ENCODE peak calls at places on chromosomes 3 and 15, in seven cellular contexts. O is IMR-90, R is vagina, S is pancreas, Q is SJSA1, U is left ventricle myocardium inferior, L is right lobe of liver. M is an unnamed sample.

GRCh38 chr3:155960060-155960459 is 89.6 kb downstream of the GMPS start:
- DNase-seq in O (peak; percentile 92), R (no peak), S (no peak), Q (no peak), U (no peak), L (no peak), M (no peak)

GRCh38 chr3:66492672-66493071 is 8.2 kb downstream of the LRIG1 start:
- DNase-seq in O (no peak), R (no peak), S (peak; percentile 69), Q (no peak), U (no peak), L (no peak), M (no peak)

GRCh38 chr3:52302426-52303185 is 13.5 kb upstream of the DNAH1 start:
- DNase-seq in O (no peak), R (no peak), S (no peak), Q (no peak), U (no peak), L (no peak), M (no peak)

GRCh38 chr3:46091046-46091445 is 63.8 kb upstream of the XCR1 start:
- DNase-seq in O (no peak), R (no peak), S (no peak), Q (no peak), U (no peak), L (no peak), M (no peak)

GRCh38 chr3:94360982-94361381 is 298.1 kb downstream of the NSUN3 start:
- DNase-seq in O (no peak), R (no peak), S (peak; percentile 8), Q (no peak), U (peak; percentile 42), L (no peak), M (no peak)

GRCh38 chr3:66554178-66554577 is 53.4 kb upstream of the LRIG1 start:
- DNase-seq in O (peak; percentile 65), R (no peak), S (no peak), Q (no peak), U (no peak), L (no peak), M (no peak)

GRCh38 chr3:185760091-185760490 is 64.8 kb downstream of the IGF2BP2 start:
- DNase-seq in O (no peak), R (no peak), S (no peak), Q (no peak), U (no peak), L (no peak), M (no peak)

GRCh38 chr3:127015282-127016042 is 32.5 kb downstream of the PLXNA1 start:
- DNase-seq in O (no peak), R (no peak), S (no peak), Q (no peak), U (no peak), L (no peak), M (peak; percentile 64)

GRCh38 chr15:88681610-88682221 is 42.9 kb downstream of the ISG20 start:
- DNase-seq in O (no peak), R (peak; percentile 67), S (peak; percentile 54), Q (no peak), U (no peak), L (peak; percentile 49), M (peak; percentile 51)

GRCh38 chr15:23572844-23573243 is 7.4 kb downstream of the MKRN3 start:
- DNase-seq in O (no peak), R (no peak), S (no peak), Q (no peak), U (no peak), L (no peak), M (no peak)

GRCh38 chr3:186847437-186847836 is 4.9 kb downstream of the ADIPOQ start:
- DNase-seq in O (no peak), R (no peak), S (no peak), Q (no peak), U (no peak), L (no peak), M (no peak)

GRCh38 chr3:105260385-105260784 is 106.3 kb upstream of the ALCAM start:
- DNase-seq in O (no peak), R (no peak), S (no peak), Q (no peak), U (no peak), L (no peak), M (no peak)

GRCh38 chr3:46881819-46882376 is 4.4 kb downstream of the PTH1R start:
- DNase-seq in O (no peak), R (no peak), S (no peak), Q (no peak), U (peak; percentile 46), L (no peak), M (peak; percentile 89)

GRCh38 chr3:188819939-188820338 is 351.8 kb upstream of the TPRG1 start:
- DNase-seq in O (peak; percentile 35), R (no peak), S (no peak), Q (no peak), U (no peak), L (no peak), M (no peak)

GRCh38 chr3:182121424-182121823 is 409.7 kb downstream of the SOX2 start:
- DNase-seq in O (no peak), R (no peak), S (no peak), Q (no peak), U (no peak), L (no peak), M (peak; percentile 9)

GRCh38 chr15:64112904-64113303 is 17.1 kb downstream of the SNX1 start:
- DNase-seq in O (peak; percentile 52), R (no peak), S (no peak), Q (no peak), U (no peak), L (no peak), M (no peak)

GRCh38 chr3:162338514-162338913 is 841.9 kb downstream of the OTOL1 start:
- DNase-seq in O (peak; percentile 4), R (no peak), S (no peak), Q (no peak), U (no peak), L (no peak), M (no peak)

GRCh38 chr15:45884755-45885445 is 250.1 kb downstream of the SQOR start:
- DNase-seq in O (no peak), R (no peak), S (peak; percentile 15), Q (no peak), U (no peak), L (no peak), M (no peak)

GRCh38 chr15:60798821-60799220 is 319.9 kb upstream of the ICE2 start:
- DNase-seq in O (peak; percentile 79), R (no peak), S (no peak), Q (no peak), U (no peak), L (no peak), M (no peak)

GRCh38 chr3:128559486-128560225 is 66.7 kb upstream of the GATA2 start:
- DNase-seq in O (peak; percentile 17), R (no peak), S (no peak), Q (no peak), U (no peak), L (no peak), M (peak; percentile 77)

GRCh38 chr3:11370134-11370533 is 97.9 kb downstream of the ATG7 start:
- DNase-seq in O (no peak), R (no peak), S (no peak), Q (no peak), U (no peak), L (no peak), M (no peak)

GRCh38 chr3:149958171-149958796 is 12.4 kb downstream of the PFN2 start:
- DNase-seq in O (no peak), R (no peak), S (no peak), Q (no peak), U (no peak), L (no peak), M (no peak)

GRCh38 chr3:193730498-193730897 is 137.5 kb downstream of the OPA1 start:
- DNase-seq in O (no peak), R (no peak), S (no peak), Q (no peak), U (no peak), L (no peak), M (no peak)

GRCh38 chr3:111484666-111485065 is 57.3 kb upstream of the CD96 start:
- DNase-seq in O (peak; percentile 62), R (no peak), S (no peak), Q (no peak), U (no peak), L (no peak), M (no peak)

GRCh38 chr3:189529468-189529867 is 101.7 kb upstream of the TP63 start:
- DNase-seq in O (no peak), R (no peak), S (no peak), Q (no peak), U (no peak), L (no peak), M (no peak)

GRCh38 chr15:73945109-73945508 is 18.8 kb downstream of the LOXL1 start:
- DNase-seq in O (no peak), R (no peak), S (no peak), Q (no peak), U (no peak), L (no peak), M (no peak)
- H3K36me3 ChIP-seq in O (peaks cover 59% of the 10 kb centered on the region), R (no peaks in the 10 kb centered on the region), S (no peaks in the 10 kb centered on the region), Q (no peaks in the 10 kb centered on the region), U (peaks cover 14% of the 10 kb centered on the region), L (no peaks in the 10 kb centered on the region), M (no peaks in the 10 kb centered on the region)

DNA sequence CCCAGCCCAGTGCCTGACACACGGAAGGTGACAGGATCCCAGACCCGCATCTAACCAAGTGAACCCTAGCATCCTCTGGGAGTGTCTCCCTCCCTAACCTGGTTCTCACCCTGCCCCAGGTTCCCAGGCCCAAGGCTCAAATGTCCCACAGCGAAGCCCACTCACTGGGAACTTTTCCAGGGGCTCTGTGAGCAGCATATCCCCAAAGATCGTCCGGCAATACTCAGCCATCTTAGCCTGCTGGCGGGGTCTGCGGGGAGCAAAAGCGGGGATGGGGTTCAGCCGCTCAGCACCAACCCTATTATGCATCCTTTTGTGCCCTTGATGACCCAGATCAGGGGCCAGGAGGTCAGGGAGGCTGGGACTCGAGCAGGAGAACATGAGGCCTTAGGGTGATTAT is 10.4 kb downstream of the PLCB2 start:
- DNase-seq in O (no peak), R (no peak), S (no peak), Q (no peak), U (no peak), L (peak; percentile 3), M (peak; percentile 29)
- H3K27me3 ChIP-seq in O (peaks cover 75% of the 10 kb centered on the region), R (no peaks in the 10 kb centered on the region), S (no peaks in the 10 kb centered on the region), Q (no peaks in the 10 kb centered on the region), U (peaks cover 7% of the 10 kb centered on the region), L (no peaks in the 10 kb centered on the region), M (peaks cover 11% of the 10 kb centered on the region)

GRCh38 chr3:195063596-195064193 is 207.3 kb downstream of the XXYLT1 start:
- DNase-seq in O (no peak), R (no peak), S (no peak), Q (no peak), U (no peak), L (peak; percentile 6), M (no peak)
- H3K4me3 ChIP-seq in O (no peak overlapping the region), R (no peak overlapping the region), S (no peak overlapping the region), Q (no peak overlapping the region), U (no peak overlapping the region), L (no peak overlapping the region), M (no peak overlapping the region)

GRCh38 chr3:132488136-132488535 is 70.8 kb downstream of the DNAJC13 start:
- DNase-seq in O (no peak), R (no peak), S (no peak), Q (no peak), U (no peak), L (no peak), M (no peak)

DNA sequence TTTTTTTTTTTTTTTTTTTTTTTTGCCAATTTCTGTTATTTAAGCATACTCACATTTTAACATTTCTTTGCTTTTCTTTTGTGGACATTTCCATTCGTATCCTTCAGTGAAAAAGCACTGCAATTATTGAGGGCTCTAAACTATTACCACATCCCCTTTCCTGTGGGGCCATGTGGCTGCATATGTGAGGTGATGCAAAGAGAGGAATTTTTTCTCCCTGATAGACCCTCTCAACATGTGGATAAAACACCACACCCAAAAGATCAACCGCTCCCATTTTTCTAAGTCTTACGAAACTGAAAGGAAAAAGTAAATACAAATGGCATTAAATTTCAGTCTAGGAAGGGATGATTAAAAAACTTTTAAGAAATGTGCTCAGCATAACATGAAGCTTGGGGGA is 68.8 kb downstream of the DNAJC13 start:
- DNase-seq in O (peak; percentile 17), R (no peak), S (no peak), Q (no peak), U (no peak), L (no peak), M (no peak)
- H3K36me3 ChIP-seq in O (peaks cover 28% of the 10 kb centered on the region), R (no peaks in the 10 kb centered on the region), S (peaks cover 3% of the 10 kb centered on the region), Q (peaks cover 57% of the 10 kb centered on the region), U (peaks cover 96% of the 10 kb centered on the region), L (no peaks in the 10 kb centered on the region), M (peaks cover 13% of the 10 kb centered on the region)

M was measured in H7.